ENCODE peak calls at places on chromosome 18, in six cellular contexts. Z is neural progenitor cell, X is PC-3, L is fibroblast of lung, G is endothelial cell of umbilical vein, I is hepatocyte. F is an unnamed sample. For H3K36me3, the result is how much of the 10 kb centered on the place peaks cover.

GRCh38 chr18:42813570-42813969 is 301.9 kb downstream of the RIT2 start:
- DNase-seq in L (no peak), Z (no peak), G (no peak), I (no peak), X (no peak), F (no peak)

GRCh38 chr18:75053028-75053624 is 155.8 kb downstream of the PTGR3 start:
- DNase-seq in X (no peak), L (no peak), Z (no peak), I (no peak), G (no peak), F (no peak)

GRCh38 chr18:75638597-75639467 is 211.3 kb upstream of the SMIM21 start:
- DNase-seq in G (no peak), X (no peak), Z (peak), L (peak), I (peak), F (no peak)

GRCh38 chr18:40984856-40985255 is 970.2 kb upstream of the PIK3C3 start:
- DNase-seq in I (no peak), Z (no peak), X (no peak), G (peak), L (peak), F (no peak)

GRCh38 chr18:60534539-60534938 is 162.0 kb upstream of the MC4R start:
- DNase-seq in I (no peak), L (peak), X (peak), G (no peak), Z (no peak), F (no peak)

GRCh38 chr18:38526922-38527321 is 961.3 kb upstream of the CELF4 start:
- DNase-seq in X (no peak), I (no peak), L (no peak), Z (no peak), G (no peak), F (no peak)

GRCh38 chr18:30730915-30731314 is 311.6 kb downstream of the DSC3 start:
- DNase-seq in G (no peak), X (no peak), I (no peak), L (no peak), Z (peak), F (no peak)

GRCh38 chr18:56009451-56009850 is 421.5 kb upstream of the TCF4 start:
- DNase-seq in G (no peak), Z (peak), X (no peak), I (no peak), L (no peak), F (no peak)

GRCh38 chr18:3823073-3823472 is 373.1 kb downstream of the TGIF1 start:
- DNase-seq in I (no peak), L (no peak), Z (no peak), G (no peak), X (no peak), F (no peak)

GRCh38 chr18:21314721-21315120 is 72.7 kb downstream of the GREB1L start:
- DNase-seq in X (peak), G (no peak), I (no peak), Z (no peak), L (peak), F (no peak)

GRCh38 chr18:49227456-49227855 is 233.0 kb downstream of the DYM start:
- DNase-seq in X (peak), I (no peak), G (peak), Z (no peak), L (no peak), F (peak)

GRCh38 chr18:42977982-42978595 is 137.4 kb downstream of the RIT2 start:
- DNase-seq in G (no peak), L (no peak), I (no peak), X (no peak), Z (peak), F (no peak)

GRCh38 chr18:6992761-6993160 is 124.8 kb downstream of the LAMA1 start:
- DNase-seq in I (no peak), X (no peak), G (no peak), L (no peak), Z (no peak), F (no peak)

GRCh38 chr18:37536646-37537045 is 29.0 kb downstream of the CELF4 start:
- DNase-seq in I (no peak), L (no peak), X (no peak), G (no peak), Z (no peak), F (no peak)

GRCh38 chr18:50127516-50128229 is 67.3 kb downstream of the MYO5B start:
- DNase-seq in Z (no peak), L (peak), G (no peak), X (peak), I (no peak), F (no peak)

GRCh38 chr18:42392416-42392815 is 437.4 kb downstream of the PIK3C3 start:
- DNase-seq in X (no peak), L (peak), I (no peak), Z (no peak), G (no peak), F (no peak)

GRCh38 chr18:41371718-41372117 is 583.3 kb upstream of the PIK3C3 start:
- DNase-seq in I (peak), X (no peak), L (peak), Z (no peak), G (no peak), F (no peak)

GRCh38 chr18:45006934-45007333 is 326.2 kb downstream of the SETBP1 start:
- DNase-seq in Z (no peak), G (no peak), L (peak), X (no peak), I (no peak), F (no peak)

GRCh38 chr18:6294119-6294784 is 120.5 kb downstream of the L3MBTL4 start:
- DNase-seq in L (no peak), I (no peak), X (no peak), Z (no peak), G (no peak), F (no peak)

GRCh38 chr18:58097127-58097906 is 53.3 kb downstream of the NEDD4L start:
- DNase-seq in L (peak), I (no peak), X (no peak), Z (no peak), G (peak), F (no peak)

GRCh38 chr18:3071676-3072075 is 58.7 kb upstream of the LPIN2 start:
- DNase-seq in G (no peak), X (no peak), I (no peak), L (no peak), Z (no peak), F (no peak)

GRCh38 chr18:4455113-4455811 is at the start of gene DLGAP1:
- DNase-seq in L (peak), X (peak), Z (peak), I (peak), G (no peak), F (no peak)

GRCh38 chr18:41113885-41114482 is 841.0 kb upstream of the PIK3C3 start:
- DNase-seq in I (no peak), X (peak), Z (no peak), L (peak), G (no peak), F (peak)

GRCh38 chr18:23784811-23785245 is 95.6 kb downstream of the LAMA3 start:
- DNase-seq in Z (no peak), L (peak), I (no peak), X (no peak), G (peak), F (peak)

GRCh38 chr18:64110692-64111480 is 38.0 kb downstream of the LINC00305 start:
- DNase-seq in L (no peak), I (peak), G (no peak), X (no peak), Z (no peak), F (no peak)

GRCh38 chr18:51017140-51017874 is 12.7 kb upstream of the SMAD4 start:
- DNase-seq in G (no peak), L (peak), I (no peak), X (no peak), Z (peak), F (no peak)

GRCh38 chr18:8242306-8242705 is 366.9 kb upstream of the RAB12 start:
- DNase-seq in X (no peak), L (no peak), Z (no peak), G (no peak), I (no peak), F (no peak)

GRCh38 chr18:63138469-63139340 is 180.9 kb downstream of the BCL2 start:
- DNase-seq in L (no peak), G (no peak), X (no peak), I (no peak), Z (peak), F (no peak)

GRCh38 chr18:53946561-53946960 is 277.9 kb downstream of the MBD2 start:
- DNase-seq in G (no peak), Z (no peak), I (no peak), X (peak), L (peak), F (no peak)

GRCh38 chr18:73220639-73221038 is 352.9 kb upstream of the NETO1 start:
- DNase-seq in L (no peak), G (no peak), Z (no peak), I (no peak), X (no peak), F (no peak)

GRCh38 chr18:36933552-36933951 is 104.6 kb downstream of the KIAA1328 start:
- DNase-seq in Z (no peak), G (no peak), L (no peak), X (no peak), I (no peak), F (no peak)

GRCh38 chr18:23868341-23868740 is 146.2 kb upstream of the TTC39C start:
- DNase-seq in X (no peak), G (no peak), Z (no peak), L (no peak), I (no peak), F (no peak)

GRCh38 chr18:8752329-8752728 is 47.0 kb downstream of the MTCL1 start:
- DNase-seq in Z (no peak), G (peak), I (no peak), X (no peak), L (peak), F (no peak)

GRCh38 chr18:59311631-59312030 is 6.8 kb downstream of the CPLX4 start:
- DNase-seq in I (no peak), X (peak), L (peak), Z (no peak), G (no peak), F (no peak)

GRCh38 chr18:27704721-27705361 is 472.1 kb downstream of the CDH2 start:
- DNase-seq in G (no peak), X (no peak), Z (no peak), L (no peak), I (no peak), F (no peak)

GRCh38 chr18:11146947-11147345 is 2.4 kb downstream of the PIEZO2 start:
- DNase-seq in G (no peak), Z (no peak), L (no peak), X (no peak), I (no peak), F (no peak)

GRCh38 chr18:11147371-11147860 is 2.0 kb downstream of the PIEZO2 start:
- DNase-seq in Z (no peak), L (no peak), X (no peak), G (no peak), I (peak), F (no peak)

GRCh38 chr18:11147962-11148654 is 1.3 kb downstream of the PIEZO2 start:
- DNase-seq in Z (no peak), G (no peak), I (no peak), L (no peak), X (no peak), F (no peak)

GRCh38 chr18:11145413-11146191 is 3.8 kb downstream of the PIEZO2 start:
- DNase-seq in I (no peak), X (no peak), G (no peak), Z (no peak), L (no peak), F (no peak)

GRCh38 chr18:11146238-11146946 is 3.0 kb downstream of the PIEZO2 start:
- DNase-seq in X (no peak), I (no peak), L (no peak), Z (no peak), G (no peak), F (no peak)
- TF ChIP-seq EZH2 in X (no peak), I (no peak), L (no peak), Z (no peak), G (no peak), F (no peak)

GRCh38 chr18:13312515-13312914 is 94.0 kb downstream of the LDLRAD4 start:
- DNase-seq in X (no peak), Z (no peak), I (no peak), L (no peak), G (no peak), F (no peak)
- H3K4me2 ChIP-seq in X (no peak), Z (no peak), I (no peak), L (no peak), G (no peak), F (no peak)

DNA sequence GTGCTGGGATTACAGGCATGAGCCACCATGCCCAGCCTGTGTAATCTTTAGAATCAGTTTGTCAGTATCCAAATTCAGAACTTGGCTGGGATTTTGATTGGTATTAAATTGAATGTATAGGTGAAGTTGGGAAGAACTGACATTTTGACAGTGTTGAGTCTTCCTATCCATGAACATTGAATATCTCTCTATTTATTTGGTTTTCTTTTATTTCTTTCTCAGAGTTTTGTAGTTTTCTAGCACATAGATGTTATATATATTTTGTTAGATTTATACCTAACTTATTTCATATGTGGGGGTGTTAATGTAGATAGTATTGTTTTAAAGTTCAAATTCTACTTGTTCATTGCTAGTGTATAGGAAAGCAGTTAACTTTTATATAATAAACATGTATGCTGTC is 31.5 kb downstream of the CEP192 start:
- DNase-seq in L (no peak), X (no peak), I (no peak), G (no peak), Z (no peak), F (no peak)
- H3K36me3 ChIP-seq in L (under half), X (half or more), I (under half), G (under half), Z (under half), F (under half)

DNA sequence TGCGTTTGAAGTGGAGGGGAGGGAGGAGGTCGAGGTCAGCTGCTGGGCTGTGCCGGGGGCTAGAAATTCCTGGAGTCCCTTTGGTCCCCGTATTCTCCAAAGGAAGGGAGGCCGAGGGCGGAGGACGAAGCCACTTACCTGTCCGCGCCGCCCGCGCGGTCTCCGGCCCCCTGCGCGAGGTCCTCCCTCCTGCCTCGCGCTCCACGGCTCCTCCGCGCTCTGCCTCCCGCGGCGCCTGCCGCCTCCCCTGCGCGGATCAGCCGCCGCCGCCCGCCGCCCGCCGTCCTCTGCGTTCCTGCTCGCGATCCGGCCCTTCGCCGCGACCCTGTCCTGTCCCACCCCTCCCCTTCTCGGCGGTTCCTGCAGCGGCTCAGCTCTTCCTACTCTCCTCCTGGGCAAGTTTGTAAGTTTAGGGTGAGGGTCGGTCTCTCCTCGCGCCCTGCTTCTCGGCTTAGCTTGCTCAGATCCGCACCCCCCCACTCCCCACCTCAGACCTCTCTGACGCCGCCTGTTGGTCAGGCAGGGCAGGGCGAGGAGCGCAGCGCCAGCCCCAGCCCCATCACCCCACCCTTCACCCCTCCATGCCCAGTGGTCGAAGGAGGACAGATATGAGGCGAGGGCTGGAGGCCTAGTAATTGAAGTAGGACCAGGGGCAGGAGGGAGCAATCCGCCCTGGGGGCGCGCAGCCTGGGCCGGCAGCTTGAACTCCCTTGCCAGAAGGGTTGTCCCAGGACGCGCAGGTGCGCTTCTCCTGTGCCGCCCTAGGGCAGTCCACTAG is 9.7 kb upstream of the SKOR2 start:
- DNase-seq in L (no peak), X (no peak), G (no peak), I (no peak), Z (peak), F (no peak)
- TF ChIP-seq EZH2 in L (no peak), X (no peak), G (no peak), I (peak), Z (no peak), F (no peak)